ENCODE peak calls at places on chromosomes 5 and 9, in ten cellular contexts. One of them, this sample, is unnamed.

GRCh38 chr9:136354592-136355085 is 8.9 kb downstream of the DNLZ start:
- DNase-seq in EL: peak
- DNase-seq in ovary: peak
- DNase-seq in spleen: no peak
- DNase-seq in upper lobe of right lung: no peak
- DNase-seq in nephron progenitor cell: no peak
- DNase-seq in IMR-90: peak
- DNase-seq in activated CD4-positive, alpha-beta T cell treated with anti-CD3 and anti-CD28 coated beads for 48 hours: no peak
- DNase-seq in PC-9: peak
- DNase-seq in stimulated activated CD8-positive, alpha-beta memory T cell treated with anti-CD3 and anti-CD28 coated beads, Interleukin-15, amount 100 ng/mL, for 24 hours: no peak
- DNase-seq in this sample: peak

GRCh38 chr5:139407517-139407916 is 3.6 kb upstream of the SPATA24 start:
- DNase-seq in IMR-90: no peak
- DNase-seq in nephron progenitor cell: no peak
- DNase-seq in EL: no peak
- DNase-seq in stimulated activated CD8-positive, alpha-beta memory T cell treated with anti-CD3 and anti-CD28 coated beads, Interleukin-15, amount 100 ng/mL, for 24 hours: no peak
- DNase-seq in upper lobe of right lung: no peak
- DNase-seq in PC-9: no peak
- DNase-seq in ovary: no peak
- DNase-seq in activated CD4-positive, alpha-beta T cell treated with anti-CD3 and anti-CD28 coated beads for 48 hours: no peak
- DNase-seq in spleen: no peak
- DNase-seq in this sample: no peak

GRCh38 chr5:38889424-38889823 is 43.6 kb downstream of the OSMR start:
- DNase-seq in EL: no peak
- DNase-seq in PC-9: no peak
- DNase-seq in spleen: no peak
- DNase-seq in ovary: no peak
- DNase-seq in nephron progenitor cell: no peak
- DNase-seq in stimulated activated CD8-positive, alpha-beta memory T cell treated with anti-CD3 and anti-CD28 coated beads, Interleukin-15, amount 100 ng/mL, for 24 hours: no peak
- DNase-seq in IMR-90: no peak
- DNase-seq in activated CD4-positive, alpha-beta T cell treated with anti-CD3 and anti-CD28 coated beads for 48 hours: no peak
- DNase-seq in upper lobe of right lung: no peak
- DNase-seq in this sample: no peak

GRCh38 chr5:164679461-164679860 is 1174.0 kb downstream of the MAT2B start:
- DNase-seq in upper lobe of right lung: no peak
- DNase-seq in stimulated activated CD8-positive, alpha-beta memory T cell treated with anti-CD3 and anti-CD28 coated beads, Interleukin-15, amount 100 ng/mL, for 24 hours: no peak
- DNase-seq in IMR-90: no peak
- DNase-seq in ovary: no peak
- DNase-seq in activated CD4-positive, alpha-beta T cell treated with anti-CD3 and anti-CD28 coated beads for 48 hours: no peak
- DNase-seq in EL: no peak
- DNase-seq in spleen: no peak
- DNase-seq in nephron progenitor cell: no peak
- DNase-seq in PC-9: no peak
- DNase-seq in this sample: no peak

GRCh38 chr5:76716456-76717157 is 681 bp downstream of the F2R start:
- DNase-seq in stimulated activated CD8-positive, alpha-beta memory T cell treated with anti-CD3 and anti-CD28 coated beads, Interleukin-15, amount 100 ng/mL, for 24 hours: no peak
- DNase-seq in activated CD4-positive, alpha-beta T cell treated with anti-CD3 and anti-CD28 coated beads for 48 hours: peak
- DNase-seq in upper lobe of right lung: no peak
- DNase-seq in nephron progenitor cell: peak
- DNase-seq in ovary: no peak
- DNase-seq in spleen: peak
- DNase-seq in EL: peak
- DNase-seq in IMR-90: no peak
- DNase-seq in PC-9: no peak
- DNase-seq in this sample: no peak

GRCh38 chr5:87185838-87186237 is 81.8 kb upstream of the RASA1 start:
- DNase-seq in activated CD4-positive, alpha-beta T cell treated with anti-CD3 and anti-CD28 coated beads for 48 hours: no peak
- DNase-seq in ovary: no peak
- DNase-seq in stimulated activated CD8-positive, alpha-beta memory T cell treated with anti-CD3 and anti-CD28 coated beads, Interleukin-15, amount 100 ng/mL, for 24 hours: no peak
- DNase-seq in spleen: no peak
- DNase-seq in PC-9: no peak
- DNase-seq in nephron progenitor cell: no peak
- DNase-seq in IMR-90: no peak
- DNase-seq in upper lobe of right lung: no peak
- DNase-seq in EL: no peak
- DNase-seq in this sample: no peak

GRCh38 chr5:145925803-145926202 is 10.6 kb upstream of the SH3RF2 start:
- DNase-seq in nephron progenitor cell: no peak
- DNase-seq in ovary: no peak
- DNase-seq in upper lobe of right lung: no peak
- DNase-seq in stimulated activated CD8-positive, alpha-beta memory T cell treated with anti-CD3 and anti-CD28 coated beads, Interleukin-15, amount 100 ng/mL, for 24 hours: no peak
- DNase-seq in spleen: no peak
- DNase-seq in EL: peak
- DNase-seq in activated CD4-positive, alpha-beta T cell treated with anti-CD3 and anti-CD28 coated beads for 48 hours: no peak
- DNase-seq in IMR-90: peak
- DNase-seq in PC-9: peak
- DNase-seq in this sample: no peak

GRCh38 chr5:169831331-169831730 is 149.0 kb downstream of the INSYN2B start:
- DNase-seq in IMR-90: peak
- DNase-seq in upper lobe of right lung: no peak
- DNase-seq in spleen: no peak
- DNase-seq in ovary: no peak
- DNase-seq in activated CD4-positive, alpha-beta T cell treated with anti-CD3 and anti-CD28 coated beads for 48 hours: no peak
- DNase-seq in EL: no peak
- DNase-seq in nephron progenitor cell: no peak
- DNase-seq in PC-9: no peak
- DNase-seq in stimulated activated CD8-positive, alpha-beta memory T cell treated with anti-CD3 and anti-CD28 coated beads, Interleukin-15, amount 100 ng/mL, for 24 hours: no peak
- DNase-seq in this sample: no peak

GRCh38 chr9:16345902-16346301 is 524.6 kb downstream of the BNC2 start:
- DNase-seq in EL: no peak
- DNase-seq in IMR-90: no peak
- DNase-seq in stimulated activated CD8-positive, alpha-beta memory T cell treated with anti-CD3 and anti-CD28 coated beads, Interleukin-15, amount 100 ng/mL, for 24 hours: no peak
- DNase-seq in PC-9: no peak
- DNase-seq in ovary: no peak
- DNase-seq in activated CD4-positive, alpha-beta T cell treated with anti-CD3 and anti-CD28 coated beads for 48 hours: no peak
- DNase-seq in upper lobe of right lung: no peak
- DNase-seq in nephron progenitor cell: no peak
- DNase-seq in spleen: no peak
- DNase-seq in this sample: no peak

GRCh38 chr5:176762489-176762888 is 47.9 kb upstream of the UNC5A start:
- DNase-seq in activated CD4-positive, alpha-beta T cell treated with anti-CD3 and anti-CD28 coated beads for 48 hours: no peak
- DNase-seq in upper lobe of right lung: peak
- DNase-seq in EL: no peak
- DNase-seq in stimulated activated CD8-positive, alpha-beta memory T cell treated with anti-CD3 and anti-CD28 coated beads, Interleukin-15, amount 100 ng/mL, for 24 hours: no peak
- DNase-seq in ovary: no peak
- DNase-seq in IMR-90: peak
- DNase-seq in spleen: no peak
- DNase-seq in PC-9: peak
- DNase-seq in nephron progenitor cell: no peak
- DNase-seq in this sample: no peak

GRCh38 chr5:130141689-130142320 is 237.5 kb downstream of the CHSY3 start:
- DNase-seq in nephron progenitor cell: peak
- DNase-seq in stimulated activated CD8-positive, alpha-beta memory T cell treated with anti-CD3 and anti-CD28 coated beads, Interleukin-15, amount 100 ng/mL, for 24 hours: no peak
- DNase-seq in spleen: no peak
- DNase-seq in IMR-90: no peak
- DNase-seq in ovary: no peak
- DNase-seq in EL: no peak
- DNase-seq in upper lobe of right lung: peak
- DNase-seq in activated CD4-positive, alpha-beta T cell treated with anti-CD3 and anti-CD28 coated beads for 48 hours: peak
- DNase-seq in PC-9: no peak
- DNase-seq in this sample: no peak